ENCODE peak calls at places on chromosome 6, in seven cellular contexts. V is left ventricle myocardium inferior; B is hypothalamus; U is NCI-H510A treated with DMSO at 0.1 percent for 48 hours; Z is CD4-positive, CD25-positive, alpha-beta regulatory T cell; T is NCI-H460; Q is activated T-helper 2 cell treated with anti-CD3 and anti-CD28 coated beads, Interferon-gamma antibody, Interleukin-2, Interleukin-4, amounts not matched to agents 10 μg/mL and 5 μg/mL and 100 μg/mL, durations not matched to agents 14 hours and 24 hours and 36 hours. D is an unnamed sample.

GRCh38 chr6:18269253-18269652 is 4.9 kb upstream of the DEK start:
- DNase-seq in V (no peak), B (no peak), U (no peak), Z (peak), T (no peak), Q (no peak), D (no peak)

GRCh38 chr6:152948150-152948768 is 34.6 kb downstream of the FBXO5 start:
- DNase-seq in V (no peak), B (no peak), U (peak), Z (peak), T (peak), Q (no peak), D (peak)

GRCh38 chr6:34901930-34902329 is 12.9 kb downstream of the ANKS1A start:
- DNase-seq in V (no peak), B (no peak), U (no peak), Z (no peak), T (no peak), Q (no peak), D (no peak)

GRCh38 chr6:113796040-113796439 is 61.1 kb upstream of the MARCKS start:
- DNase-seq in V (no peak), B (no peak), U (no peak), Z (no peak), T (no peak), Q (no peak), D (no peak)

GRCh38 chr6:149897015-149897697 is 757 bp downstream of the RAET1E start:
- DNase-seq in V (peak), B (peak), U (no peak), Z (no peak), T (no peak), Q (no peak), D (no peak)

GRCh38 chr6:90584636-90585255 is 2.1 kb downstream of the MAP3K7 start:
- DNase-seq in V (no peak), B (no peak), U (no peak), Z (no peak), T (no peak), Q (no peak), D (no peak)

GRCh38 chr6:150696156-150696555 is 96.5 kb downstream of the PLEKHG1 start:
- DNase-seq in V (no peak), B (no peak), U (peak), Z (no peak), T (no peak), Q (no peak), D (no peak)

GRCh38 chr6:91786474-91787184 is 1199.8 kb upstream of the MAP3K7 start:
- DNase-seq in V (no peak), B (no peak), U (no peak), Z (no peak), T (no peak), Q (no peak), D (no peak)

GRCh38 chr6:1789092-1789491 is 179.4 kb downstream of the FOXC1 start:
- DNase-seq in V (no peak), B (no peak), U (no peak), Z (no peak), T (no peak), Q (no peak), D (no peak)

GRCh38 chr6:81241717-81242116 is 510.8 kb downstream of the TENT5A start:
- DNase-seq in V (no peak), B (no peak), U (no peak), Z (no peak), T (peak), Q (no peak), D (peak)

GRCh38 chr6:134416501-134417154 is 98.7 kb upstream of the SGK1 start:
- DNase-seq in V (no peak), B (no peak), U (no peak), Z (peak), T (peak), Q (no peak), D (no peak)

GRCh38 chr6:18509871-18510643 is 122.9 kb downstream of the RNF144B start:
- DNase-seq in V (no peak), B (no peak), U (no peak), Z (no peak), T (no peak), Q (no peak), D (no peak)

GRCh38 chr6:95978230-95978629 is 37.5 kb upstream of the FUT9 start:
- DNase-seq in V (no peak), B (no peak), U (no peak), Z (no peak), T (no peak), Q (no peak), D (no peak)

GRCh38 chr6:146881228-146882181 is 282.7 kb downstream of the ADGB start:
- DNase-seq in V (no peak), B (no peak), U (no peak), Z (no peak), T (no peak), Q (no peak), D (no peak)

GRCh38 chr6:144447487-144447886 is 162.4 kb downstream of the UTRN start:
- DNase-seq in V (no peak), B (no peak), U (no peak), Z (no peak), T (no peak), Q (no peak), D (no peak)

GRCh38 chr6:42453649-42454427 is 2.1 kb upstream of the TRERF1 start:
- DNase-seq in V (peak), B (no peak), U (peak), Z (no peak), T (no peak), Q (no peak), D (no peak)

GRCh38 chr6:93423542-93423941 is 4.2 kb upstream of the EPHA7 start:
- DNase-seq in V (peak), B (peak), U (peak), Z (no peak), T (peak), Q (no peak), D (no peak)

GRCh38 chr6:155694429-155694795 is 238.8 kb upstream of the NOX3 start:
- DNase-seq in V (no peak), B (no peak), U (no peak), Z (no peak), T (no peak), Q (no peak), D (no peak)

GRCh38 chr6:9272671-9273070 is 837.3 kb upstream of the SLC35B3 start:
- DNase-seq in V (no peak), B (no peak), U (no peak), Z (no peak), T (no peak), Q (no peak), D (no peak)

GRCh38 chr6:167270499-167271307 is 20.4 kb upstream of the UNC93A start:
- DNase-seq in V (no peak), B (no peak), U (no peak), Z (no peak), T (no peak), Q (no peak), D (no peak)